ENCODE peak calls at places on chromosomes 3 and 15, in nine cellular contexts. M is PC-3; T is MCF 10A; Y is NCI-H1105 treated with DMSO at 0.1 percent for 48 hours; A is heart left ventricle; L is fibroblast of lung; J is stimulated activated CD4-positive, alpha-beta T cell treated with anti-CD3 and anti-CD28 coated beads, Interleukin-4, amount 100 ng/mL, for 48 hours; E is astrocyte of the spinal cord; H is GM06990. R is an unnamed sample.

GRCh38 chr3:31165399-31165860 is 271.0 kb upstream of the GADL1 start:
- DNase-seq in Y (no peak), T (no peak), A (no peak), L (peak), E (peak), J (no peak), M (no peak), H (no peak), R (no peak)

GRCh38 chr3:104102386-104102785 is 1264.3 kb upstream of the ALCAM start:
- DNase-seq in L (peak), J (no peak), E (peak), Y (peak), A (no peak), M (peak), T (peak), H (peak), R (no peak)

GRCh38 chr3:148727242-148727641 is 29.5 kb downstream of the AGTR1 start:
- DNase-seq in J (no peak), H (peak), E (peak), Y (peak), A (no peak), M (peak), T (peak), L (peak), R (no peak)

GRCh38 chr15:94791008-94791407 is 559.6 kb downstream of the MCTP2 start:
- DNase-seq in M (no peak), A (no peak), T (peak), H (no peak), Y (no peak), L (no peak), J (no peak), E (peak), R (no peak)

GRCh38 chr3:13011369-13012227 is 61.6 kb downstream of the IQSEC1 start:
- DNase-seq in Y (peak), M (peak), T (peak), A (no peak), H (peak), E (no peak), L (no peak), J (peak), R (peak)

GRCh38 chr3:141482250-141482937 is 4.4 kb upstream of the RASA2 start:
- DNase-seq in M (peak), T (peak), H (no peak), E (peak), A (no peak), Y (no peak), L (peak), J (no peak), R (no peak)

GRCh38 chr3:18234717-18235335 is 190.3 kb downstream of the SATB1 start:
- DNase-seq in M (peak), A (peak), E (peak), T (no peak), J (no peak), Y (peak), H (no peak), L (no peak), R (no peak)

GRCh38 chr3:10521772-10522441 is 16.5 kb upstream of the ATP2B2 start:
- DNase-seq in E (no peak), M (no peak), A (peak), Y (no peak), T (no peak), L (no peak), H (no peak), J (no peak), R (no peak)

GRCh38 chr15:52379395-52380111 is 83.9 kb upstream of the MYO5C start:
- DNase-seq in A (no peak), E (no peak), L (no peak), H (peak), M (no peak), J (no peak), T (no peak), Y (no peak), R (no peak)

GRCh38 chr3:172138031-172138538 is 98.7 kb downstream of the FNDC3B start:
- DNase-seq in A (no peak), M (peak), T (peak), Y (no peak), H (no peak), L (no peak), J (no peak), E (no peak), R (no peak)

GRCh38 chr3:27573780-27574437 is 89.7 kb upstream of the SLC4A7 start:
- DNase-seq in M (peak), H (no peak), A (no peak), E (no peak), T (no peak), Y (no peak), L (no peak), J (no peak), R (no peak)

GRCh38 chr3:14363379-14363778 is 39.0 kb upstream of the SLC6A6 start:
- DNase-seq in E (no peak), T (no peak), J (no peak), H (no peak), Y (no peak), L (no peak), A (no peak), M (no peak), R (no peak)

GRCh38 chr15:29270169-29270955 is 740 bp upstream of the NSMCE3 start:
- DNase-seq in J (no peak), M (peak), A (no peak), L (peak), Y (peak), E (peak), H (peak), T (no peak), R (no peak)

GRCh38 chr3:30704931-30705890 is 98.8 kb downstream of the TGFBR2 start:
- DNase-seq in T (no peak), Y (no peak), E (no peak), A (no peak), J (no peak), H (no peak), M (no peak), L (no peak), R (no peak)

GRCh38 chr3:56536735-56537134 is 20.2 kb upstream of the CCDC66 start:
- DNase-seq in H (no peak), T (no peak), E (no peak), Y (peak), M (no peak), J (no peak), L (no peak), A (no peak), R (no peak)

GRCh38 chr3:172659246-172660002 is 51.4 kb downstream of the NCEH1 start:
- DNase-seq in T (no peak), L (no peak), J (no peak), Y (no peak), E (no peak), A (no peak), M (peak), H (no peak), R (no peak)

GRCh38 chr3:15331072-15331605 is 1.2 kb downstream of the SH3BP5 start:
- DNase-seq in H (no peak), E (no peak), T (no peak), L (no peak), J (no peak), A (no peak), M (no peak), Y (peak), R (no peak)